ENCODE peak calls at places on chromosomes 6 and 20, in five cellular contexts. O, D, I, F and E are unnamed samples.
A peak's percentile ranks its signal among the peaks of the same experiment; 100 is the strongest.

GRCh38 chr6:961407-961930 is 268.5 kb upstream of the EXOC2 start:
- DNase-seq in O (no peak), D (no peak), I (no peak), F (no peak), E (no peak)

GRCh38 chr20:52031206-52031573 is 160.4 kb downstream of the ZFP64 start:
- DNase-seq in O (no peak), D (no peak), I (no peak), F (no peak), E (no peak)

GRCh38 chr6:15663057-15663638 is 320 bp upstream of the DTNBP1 start:
- DNase-seq in O (no peak), D (peak; percentile 91), I (no peak), F (no peak), E (no peak)

GRCh38 chr6:18053555-18054445 is 66.4 kb upstream of the KIF13A start:
- DNase-seq in O (no peak), D (peak; percentile 19), I (no peak), F (no peak), E (no peak)

GRCh38 chr6:79559706-79560105 is 22.5 kb upstream of the LCA5 start:
- DNase-seq in O (no peak), D (no peak), I (no peak), F (no peak), E (no peak)

GRCh38 chr20:1474817-1475603 is 8.4 kb upstream of the NSFL1C start:
- DNase-seq in O (no peak), D (no peak), I (no peak), F (no peak), E (no peak)

GRCh38 chr20:42957014-42957694 is 232.6 kb downstream of the PTPRT start:
- DNase-seq in O (no peak), D (no peak), I (no peak), F (no peak), E (no peak)

GRCh38 chr20:38545771-38546170 is 35.2 kb upstream of the ADIG start:
- DNase-seq in O (no peak), D (no peak), I (no peak), F (no peak), E (no peak)

GRCh38 chr20:1313236-1313964 is 15.5 kb downstream of the SDCBP2 start:
- DNase-seq in O (peak; percentile 73), D (peak; percentile 73), I (peak; percentile 75), F (peak; percentile 69), E (peak; percentile 53)

GRCh38 chr20:4998160-4998651 is 3.1 kb downstream of the SLC23A2 start:
- DNase-seq in O (no peak), D (no peak), I (no peak), F (no peak), E (no peak)

GRCh38 chr6:75363304-75363703 is 78.7 kb upstream of the TMEM30A start:
- DNase-seq in O (no peak), D (no peak), I (no peak), F (no peak), E (no peak)

GRCh38 chr6:81865712-81866111 is 113.2 kb upstream of the TENT5A start:
- DNase-seq in O (no peak), D (peak; percentile 69), I (no peak), F (no peak), E (no peak)

GRCh38 chr6:16947461-16948159 is 154.2 kb upstream of the STMND1 start:
- DNase-seq in O (no peak), D (peak; percentile 91), I (no peak), F (no peak), E (no peak)

GRCh38 chr6:10824819-10825218 is 13.5 kb downstream of the MAK start:
- DNase-seq in O (no peak), D (no peak), I (no peak), F (no peak), E (no peak)

GRCh38 chr20:31644701-31645100 is 7.0 kb downstream of the COX4I2 start:
- DNase-seq in O (no peak), D (no peak), I (no peak), F (no peak), E (no peak)

GRCh38 chr6:150129616-150130505 is 13.0 kb upstream of the PPP1R14C start:
- DNase-seq in O (no peak), D (peak; percentile 36), I (no peak), F (no peak), E (no peak)

GRCh38 chr6:33904050-33904827 is 100.4 kb upstream of the MLN start:
- DNase-seq in O (peak; percentile 66), D (no peak), I (no peak), F (peak; percentile 45), E (peak; percentile 82)

GRCh38 chr20:57835053-57835452 is 125.2 kb upstream of the PMEPA1 start:
- DNase-seq in O (no peak), D (no peak), I (no peak), F (no peak), E (no peak)

GRCh38 chr6:127162808-127163207 is 44.3 kb downstream of the RSPO3 start:
- DNase-seq in O (no peak), D (no peak), I (no peak), F (no peak), E (no peak)

GRCh38 chr6:143545976-143546547 is 34.5 kb upstream of the FUCA2 start:
- DNase-seq in O (no peak), D (no peak), I (no peak), F (no peak), E (no peak)

GRCh38 chr20:59258103-59258705 is 42.2 kb upstream of the EDN3 start:
- DNase-seq in O (no peak), D (no peak), I (no peak), F (no peak), E (no peak)

GRCh38 chr6:97064578-97064977 is 140.1 kb downstream of the KLHL32 start:
- DNase-seq in O (no peak), D (no peak), I (no peak), F (no peak), E (no peak)

GRCh38 chr6:147910254-147910653 is 401.8 kb downstream of the SAMD5 start:
- DNase-seq in O (no peak), D (no peak), I (no peak), F (no peak), E (no peak)

GRCh38 chr6:71556141-71556540 is 267.5 kb downstream of the OGFRL1 start:
- DNase-seq in O (no peak), D (no peak), I (no peak), F (no peak), E (no peak)

GRCh38 chr6:97066056-97066455 is 141.5 kb downstream of the KLHL32 start:
- DNase-seq in O (no peak), D (no peak), I (no peak), F (no peak), E (no peak)

GRCh38 chr20:60453847-60454246 is 495.6 kb downstream of the CDH26 start:
- DNase-seq in O (no peak), D (peak; percentile 5), I (no peak), F (no peak), E (no peak)

GRCh38 chr20:62772994-62773858 is 23.0 kb upstream of the MRGBP start:
- DNase-seq in O (no peak), D (peak; percentile 32), I (no peak), F (no peak), E (no peak)

GRCh38 chr6:3383525-3383924 is 73.3 kb downstream of the SLC22A23 start:
- DNase-seq in O (no peak), D (peak; percentile 80), I (no peak), F (no peak), E (no peak)

GRCh38 chr6:161444966-161445799 is 171.3 kb upstream of the AGPAT4 start:
- DNase-seq in O (no peak), D (no peak), I (no peak), F (no peak), E (no peak)

GRCh38 chr20:48719598-48720255 is 108.1 kb downstream of the PREX1 start:
- DNase-seq in O (no peak), D (no peak), I (no peak), F (no peak), E (no peak)

GRCh38 chr6:68468244-68468884 is 166.7 kb upstream of the ADGRB3 start:
- DNase-seq in O (no peak), D (no peak), I (no peak), F (no peak), E (no peak)